ENCODE peak calls at places on chromosomes 3 and 15, in ten cellular contexts. E is tibial nerve, T is esophagus muscularis mucosa, R is endothelial cell of umbilical vein, K is heart left ventricle, Q is prostate gland, P is esophagus squamous epithelium, W is HCT116, A is A549, X is GM12878. N is an unnamed sample.

GRCh38 chr3:8953336-8953735 is 9.9 kb downstream of the RAD18 start:
- DNase-seq in E (no peak), P (no peak), W (no peak), A (no peak), Q (no peak), T (no peak), R (no peak), X (no peak), K (no peak), N (no peak)

GRCh38 chr15:35514759-35515158 is 31.2 kb downstream of the DPH6 start:
- DNase-seq in A (no peak), Q (no peak), X (no peak), K (no peak), P (no peak), R (peak), W (no peak), E (no peak), T (no peak), N (no peak)

GRCh38 chr3:194938845-194939531 is 253.3 kb downstream of the FAM43A start:
- DNase-seq in Q (no peak), X (no peak), A (no peak), E (no peak), T (peak), R (no peak), W (no peak), K (peak), P (no peak), N (no peak)

GRCh38 chr3:171186817-171187216 is 160.3 kb upstream of the SLC2A2 start:
- DNase-seq in A (no peak), E (no peak), R (no peak), X (no peak), T (no peak), Q (no peak), P (no peak), K (no peak), W (no peak), N (no peak)

GRCh38 chr15:43749690-43750345 is 3.6 kb downstream of the PDIA3 start:
- DNase-seq in K (no peak), A (no peak), W (no peak), R (no peak), T (no peak), Q (no peak), E (no peak), P (no peak), X (peak), N (no peak)

GRCh38 chr3:11668243-11669232 is 24.8 kb upstream of the VGLL4 start:
- DNase-seq in A (no peak), T (peak), E (no peak), R (no peak), P (no peak), Q (no peak), W (no peak), X (no peak), K (no peak), N (no peak)

GRCh38 chr3:45560270-45561020 is 34.1 kb upstream of the LIMD1 start:
- DNase-seq in W (no peak), A (no peak), K (peak), T (peak), R (peak), P (no peak), Q (no peak), X (no peak), E (peak), N (no peak)

GRCh38 chr3:16906679-16907078 is 21.9 kb downstream of the PLCL2 start:
- DNase-seq in K (no peak), X (no peak), Q (no peak), W (no peak), R (peak), E (no peak), A (no peak), T (no peak), P (no peak), N (peak)

GRCh38 chr3:27431116-27431515 is 53.1 kb downstream of the SLC4A7 start:
- DNase-seq in A (peak), K (no peak), W (peak), Q (peak), R (peak), P (no peak), X (no peak), E (no peak), T (no peak), N (no peak)

GRCh38 chr15:50256188-50257041 is 9.1 kb downstream of the HDC start:
- DNase-seq in A (no peak), R (no peak), T (peak), K (no peak), W (peak), P (no peak), X (no peak), Q (no peak), E (no peak), N (no peak)

GRCh38 chr3:150889105-150889504 is 16.1 kb downstream of the MINDY4B start:
- DNase-seq in T (no peak), K (no peak), W (no peak), A (no peak), Q (no peak), P (no peak), R (no peak), E (no peak), X (no peak), N (no peak)

GRCh38 chr15:50059883-50060282 is 59.1 kb downstream of the ATP8B4 start:
- DNase-seq in E (no peak), P (no peak), K (no peak), A (no peak), R (no peak), W (no peak), X (no peak), Q (no peak), T (no peak), N (no peak)

GRCh38 chr3:29639621-29640290 is 358.9 kb downstream of the RBMS3 start:
- DNase-seq in Q (no peak), E (no peak), R (peak), P (no peak), K (no peak), X (no peak), W (no peak), T (no peak), A (no peak), N (no peak)

GRCh38 chr3:187623285-187623814 is 46.8 kb downstream of the SST start:
- DNase-seq in X (no peak), T (no peak), Q (no peak), W (no peak), E (no peak), P (no peak), A (no peak), K (no peak), R (no peak), N (no peak)

GRCh38 chr3:58563386-58564035 is 13.7 kb downstream of the FAM107A start:
- DNase-seq in P (no peak), Q (no peak), R (no peak), E (no peak), X (no peak), A (no peak), K (no peak), W (no peak), T (no peak), N (no peak)

GRCh38 chr15:35557544-35557943 is 11.6 kb upstream of the DPH6 start:
- DNase-seq in K (no peak), P (no peak), X (no peak), A (peak), T (no peak), E (no peak), W (peak), R (no peak), Q (no peak), N (peak)

GRCh38 chr3:78689378-78689777 is 1078.4 kb downstream of the ROBO1 start:
- DNase-seq in E (no peak), A (no peak), T (no peak), R (no peak), Q (no peak), K (no peak), X (no peak), P (no peak), W (no peak), N (no peak)

GRCh38 chr3:28980631-28981030 is 300.2 kb upstream of the RBMS3 start:
- DNase-seq in A (no peak), K (no peak), R (no peak), Q (no peak), T (no peak), P (no peak), X (no peak), E (no peak), W (no peak), N (no peak)

GRCh38 chr3:14455571-14456317 is 53.3 kb downstream of the SLC6A6 start:
- DNase-seq in P (no peak), Q (peak), E (no peak), A (no peak), R (no peak), X (no peak), K (peak), T (no peak), W (no peak), N (no peak)

GRCh38 chr3:58047806-58048205 is 39.6 kb downstream of the FLNB start:
- DNase-seq in R (peak), A (no peak), Q (no peak), X (no peak), T (no peak), W (no peak), E (no peak), P (no peak), K (no peak), N (no peak)

GRCh38 chr15:68431792-68432401 is at the start of gene ITGA11:
- DNase-seq in K (peak), W (no peak), A (peak), E (peak), P (no peak), R (peak), T (peak), Q (peak), X (no peak), N (no peak)

GRCh38 chr3:149732234-149732633 is 20.1 kb downstream of the COMMD2 start:
- DNase-seq in W (no peak), A (no peak), Q (no peak), P (no peak), X (no peak), T (no peak), E (no peak), K (no peak), R (no peak), N (no peak)

GRCh38 chr15:88623061-88623460 is 1.9 kb downstream of the AEN start:
- DNase-seq in Q (no peak), P (no peak), R (peak), T (no peak), W (peak), X (no peak), E (no peak), K (no peak), A (peak), N (peak)

GRCh38 chr3:113769551-113769950 is 22.7 kb downstream of the ATP6V1A start:
- DNase-seq in W (no peak), Q (no peak), X (no peak), P (no peak), R (peak), K (no peak), E (no peak), T (no peak), A (peak), N (no peak)

GRCh38 chr3:36813320-36813719 is 49.0 kb upstream of the DCLK3 start:
- DNase-seq in A (no peak), E (no peak), W (no peak), Q (no peak), K (no peak), P (no peak), R (no peak), X (no peak), T (no peak), N (no peak)

GRCh38 chr3:13263770-13264467 is 156.2 kb downstream of the NUP210 start:
- DNase-seq in R (no peak), E (no peak), P (no peak), K (no peak), Q (no peak), A (no peak), W (no peak), X (no peak), T (no peak), N (no peak)

GRCh38 chr3:60839242-60839641 is 412.0 kb downstream of the FHIT start:
- DNase-seq in A (no peak), R (no peak), T (no peak), Q (no peak), K (no peak), W (no peak), X (no peak), P (no peak), E (no peak), N (no peak)

GRCh38 chr3:149299938-149300791 is 33.3 kb downstream of the TM4SF18 start:
- DNase-seq in K (no peak), Q (peak), T (peak), W (peak), A (peak), R (peak), X (peak), E (no peak), P (no peak), N (no peak)

GRCh38 chr15:65132841-65133549 is 613 bp downstream of the PDCD7 start:
- DNase-seq in P (no peak), K (peak), W (no peak), E (no peak), R (peak), Q (peak), T (no peak), X (no peak), A (peak), N (peak)

GRCh38 chr15:65133550-65134200 is at the start of gene PDCD7:
- DNase-seq in R (peak), W (peak), Q (peak), P (peak), K (peak), T (peak), X (peak), A (peak), E (peak), N (peak)

GRCh38 chr15:65130941-65131340 is 2.7 kb downstream of the PDCD7 start:
- DNase-seq in Q (no peak), R (no peak), E (no peak), P (no peak), X (no peak), A (no peak), W (no peak), T (no peak), K (no peak), N (no peak)
- TF ChIP-seq POLR2A in Q (no peak), R (no peak), E (no peak), P (no peak), X (no peak), A (no peak), W (no peak), T (no peak), K (no peak), N (no peak)

DNA sequence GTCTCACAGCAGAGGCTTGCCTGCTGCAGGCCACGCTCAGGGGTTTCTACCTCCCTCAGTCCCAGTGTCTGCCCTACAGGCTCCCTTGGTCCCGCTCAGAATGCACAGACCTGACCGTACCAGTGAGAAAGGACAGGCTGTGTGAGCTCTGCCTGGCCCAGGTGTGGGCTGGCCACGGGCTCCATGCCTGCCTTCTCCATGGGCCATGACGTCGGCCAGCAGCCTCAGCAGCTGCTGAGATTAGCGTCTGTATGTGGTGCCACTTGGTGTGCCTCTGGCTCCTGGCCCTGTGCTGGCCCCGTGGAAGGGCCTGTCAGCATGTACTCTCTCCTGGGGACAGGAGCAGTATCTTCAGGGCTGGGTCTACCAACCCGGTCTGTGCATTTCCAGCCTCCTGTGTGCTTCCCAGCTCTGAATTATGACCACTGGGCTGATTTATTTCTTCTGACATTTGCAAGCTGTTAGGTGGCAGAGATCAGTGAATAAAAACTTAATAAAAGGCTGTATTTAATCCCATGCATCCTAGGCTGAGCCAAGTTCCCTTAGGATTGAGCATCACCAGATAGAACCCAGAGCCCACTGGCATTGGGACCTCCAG is 25.7 kb downstream of the KLF13 start:
- DNase-seq in K (peak), P (no peak), E (no peak), T (no peak), R (no peak), X (no peak), A (no peak), W (no peak), Q (no peak), N (no peak)
- TF ChIP-seq POLR2A in K (no peak), P (no peak), E (no peak), T (peak), R (no peak), X (peak), A (no peak), W (no peak), Q (no peak), N (no peak)

GRCh38 chr15:86167816-86168215 is 88.1 kb downstream of the AGBL1 start:
- DNase-seq in W (no peak), A (no peak), K (no peak), X (no peak), T (no peak), Q (no peak), E (no peak), R (no peak), P (no peak), N (no peak)
- TF ChIP-seq POLR2A in W (no peak), A (no peak), K (no peak), X (no peak), T (no peak), Q (no peak), E (no peak), R (no peak), P (no peak), N (no peak)

GRCh38 chr3:141412936-141413354 is 44.6 kb downstream of the ZBTB38 start:
- DNase-seq in W (no peak), A (no peak), X (no peak), P (peak), R (peak), E (peak), Q (peak), T (peak), K (peak), N (no peak)

GRCh38 chr3:141410408-141410807 is 42.1 kb downstream of the ZBTB38 start:
- DNase-seq in T (no peak), X (no peak), Q (no peak), W (no peak), K (peak), R (no peak), A (no peak), E (no peak), P (no peak), N (no peak)

GRCh38 chr3:141410861-141411771 is 42.8 kb downstream of the ZBTB38 start:
- DNase-seq in P (no peak), E (no peak), W (no peak), X (no peak), K (no peak), R (peak), Q (no peak), A (no peak), T (no peak), N (no peak)

GRCh38 chr3:141413387-141414140 is 45.3 kb downstream of the ZBTB38 start:
- DNase-seq in R (no peak), T (no peak), X (no peak), K (no peak), Q (no peak), P (no peak), A (no peak), E (no peak), W (no peak), N (no peak)

DNA sequence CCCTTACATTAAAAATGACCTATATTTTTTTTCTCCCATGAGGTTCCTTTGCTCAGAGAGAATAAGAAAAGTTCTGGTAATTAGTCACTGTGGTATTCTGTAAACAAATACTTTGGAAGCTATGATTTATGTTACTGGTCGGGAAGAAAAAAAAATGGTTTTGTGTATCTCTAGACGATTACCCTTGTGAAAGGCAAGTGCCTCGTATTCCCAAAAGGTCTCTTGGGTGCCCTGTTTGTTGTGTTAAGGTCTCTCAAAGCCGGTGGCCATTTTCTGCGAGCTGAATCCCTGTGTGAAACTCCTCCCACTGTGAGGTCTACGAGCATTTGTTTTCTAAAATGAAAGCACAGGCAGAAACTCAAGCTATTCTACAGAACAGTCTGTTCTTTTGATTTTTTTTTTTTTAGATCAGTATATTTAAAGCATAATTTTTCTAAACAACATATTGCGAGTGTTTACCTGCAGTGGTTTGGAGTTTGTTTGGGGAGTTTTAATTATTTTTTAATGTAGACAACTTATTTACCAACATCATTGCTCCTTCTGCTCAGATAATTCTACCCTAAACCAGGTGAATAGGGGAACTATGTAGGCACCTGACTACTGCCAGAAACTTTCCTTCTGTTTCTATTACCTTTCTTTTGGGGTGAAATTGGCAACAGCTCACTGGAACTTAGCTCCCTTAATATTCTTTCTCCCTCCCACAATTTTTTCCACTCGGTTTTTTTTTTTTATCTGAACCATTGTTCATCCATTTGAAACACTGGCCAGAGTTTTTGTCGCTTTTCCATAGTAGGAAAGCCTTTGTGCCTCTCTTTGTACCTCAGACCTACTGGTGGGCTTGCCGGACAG is 44.0 kb downstream of the ZBTB38 start:
- DNase-seq in E (peak), P (peak), T (no peak), K (peak), A (peak), W (no peak), Q (peak), X (no peak), R (peak), N (peak)
- TF ChIP-seq POLR2A in E (no peak), P (no peak), T (no peak), K (no peak), A (no peak), W (no peak), Q (peak), X (peak), R (peak), N (peak)

GRCh38 chr15:65869127-65869953 is at the start of gene RAB11A:
- DNase-seq in A (peak), E (peak), P (peak), R (peak), Q (peak), K (peak), W (peak), X (peak), T (peak), N (peak)
- TF ChIP-seq POLR2A in A (peak), E (peak), P (peak), R (peak), Q (peak), K (peak), W (peak), X (peak), T (peak), N (peak)

GRCh38 chr3:157061271-157061670 is 98.7 kb downstream of the CCNL1 start:
- DNase-seq in Q (no peak), K (no peak), E (no peak), X (no peak), W (no peak), P (no peak), R (no peak), A (no peak), T (no peak), N (no peak)

GRCh38 chr3:157056035-157056434 is 103.9 kb downstream of the CCNL1 start:
- DNase-seq in X (no peak), W (no peak), R (no peak), K (no peak), E (no peak), P (no peak), Q (no peak), T (no peak), A (no peak), N (no peak)

GRCh38 chr3:157058392-157059071 is 101.4 kb downstream of the CCNL1 start:
- DNase-seq in A (no peak), W (no peak), E (no peak), P (no peak), T (no peak), R (no peak), Q (no peak), K (no peak), X (no peak), N (no peak)

GRCh38 chr3:157059181-157059580 is 100.8 kb downstream of the CCNL1 start:
- DNase-seq in R (no peak), E (no peak), W (no peak), Q (no peak), X (no peak), P (no peak), T (no peak), A (no peak), K (no peak), N (no peak)

DNA sequence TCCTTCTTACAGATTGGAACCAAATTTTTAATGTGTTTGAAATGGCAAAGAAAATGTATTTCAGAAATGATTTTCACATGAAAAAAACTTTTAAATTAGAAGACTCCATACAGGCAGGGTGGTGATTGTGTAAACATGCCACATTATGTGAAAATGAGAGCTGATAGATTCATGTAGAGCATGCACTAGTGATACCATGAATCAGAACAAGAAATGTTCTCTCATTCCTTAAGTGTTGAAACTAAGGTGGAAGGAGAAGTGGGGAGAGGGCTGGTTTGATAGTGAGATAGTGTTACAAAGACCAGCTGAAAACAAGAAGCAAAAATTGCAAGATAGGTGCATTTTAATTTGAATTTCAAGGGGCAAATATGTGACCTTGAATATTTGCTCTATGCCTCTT is 100.3 kb downstream of the CCNL1 start:
- DNase-seq in K (no peak), P (no peak), W (no peak), R (no peak), Q (no peak), T (no peak), E (no peak), X (peak), A (no peak), N (no peak)
- TF ChIP-seq POLR2A in K (no peak), P (no peak), W (no peak), R (no peak), Q (no peak), T (no peak), E (no peak), X (no peak), A (no peak), N (no peak)

GRCh38 chr15:72198410-72199270 is 1.1 kb upstream of the GRAMD2A start:
- DNase-seq in K (no peak), A (no peak), W (no peak), T (no peak), X (no peak), P (no peak), Q (no peak), R (no peak), E (no peak), N (no peak)
- TF ChIP-seq POLR2A in K (no peak), A (no peak), W (no peak), T (no peak), X (peak), P (no peak), Q (no peak), R (no peak), E (no peak), N (no peak)